ENCODE peak calls at places on chromosome 16, in six cellular contexts. I, X, H, B, V and E are unnamed samples.

GRCh38 chr16:81238296-81239011 is at the start of gene BCO1:
- DNase-seq in I (no peak), X (peak; percentile 31), H (peak; percentile 55), B (peak; percentile 28), V (no peak), E (peak; percentile 39)

GRCh38 chr16:86479419-86479818 is 30.9 kb upstream of the FOXF1 start:
- DNase-seq in I (no peak), X (no peak), H (no peak), B (no peak), V (no peak), E (no peak)

GRCh38 chr16:90019201-90019542 is at the start of gene DBNDD1:
- DNase-seq in I (no peak), X (no peak), H (no peak), B (no peak), V (no peak), E (peak; percentile 47)

GRCh38 chr16:89043636-89044393 is 49.8 kb upstream of the ACSF3 start:
- DNase-seq in I (no peak), X (no peak), H (no peak), B (no peak), V (no peak), E (no peak)

GRCh38 chr16:81695431-81695890 is 83.6 kb upstream of the PLCG2 start:
- DNase-seq in I (peak; percentile 17), X (no peak), H (no peak), B (no peak), V (no peak), E (no peak)

GRCh38 chr16:27303256-27304100 is 10.3 kb upstream of the IL4R start:
- DNase-seq in I (no peak), X (no peak), H (no peak), B (peak; percentile 51), V (peak; percentile 27), E (no peak)

GRCh38 chr16:86375370-86375769 is 135.0 kb upstream of the FOXF1 start:
- DNase-seq in I (no peak), X (no peak), H (no peak), B (peak; percentile 30), V (no peak), E (no peak)

GRCh38 chr16:21656795-21657768 is 4.7 kb upstream of the IGSF6 start:
- DNase-seq in I (no peak), X (no peak), H (peak; percentile 74), B (peak; percentile 76), V (no peak), E (no peak)

GRCh38 chr16:11363927-11364258 is 18.6 kb downstream of the RMI2 start:
- DNase-seq in I (no peak), X (no peak), H (no peak), B (no peak), V (no peak), E (no peak)

GRCh38 chr16:88343276-88343791 is 39.4 kb upstream of the ZNF469 start:
- DNase-seq in I (peak; percentile 8), X (no peak), H (no peak), B (no peak), V (no peak), E (no peak)